ENCODE peak calls at places on chromosome 7, in eight cellular contexts. H, M, V, W, L, I, P and R are unnamed samples.

GRCh38 chr7:23346316-23346715 is 47.2 kb downstream of the MALSU1 start:
- DNase-seq in H (no peak), M (no peak), V (no peak), W (no peak), L (no peak), I (no peak), P (no peak), R (no peak)

GRCh38 chr7:38482521-38482920 is 148.7 kb downstream of the AMPH start:
- DNase-seq in H (no peak), M (no peak), V (no peak), W (no peak), L (no peak), I (no peak), P (no peak), R (no peak)

GRCh38 chr7:29565186-29565540 is 1.5 kb downstream of the PRR15 start:
- DNase-seq in H (no peak), M (no peak), V (no peak), W (no peak), L (no peak), I (no peak), P (no peak), R (no peak)

GRCh38 chr7:80429186-80429585 is 82.7 kb downstream of the GNAT3 start:
- DNase-seq in H (no peak), M (no peak), V (no peak), W (no peak), L (no peak), I (no peak), P (no peak), R (no peak)

GRCh38 chr7:149261321-149261828 is 621 bp upstream of the ZNF783 start:
- DNase-seq in H (peak), M (no peak), V (peak), W (no peak), L (peak), I (peak), P (no peak), R (no peak)

GRCh38 chr7:149284343-149284742 is 22.3 kb downstream of the ZNF783 start:
- DNase-seq in H (no peak), M (no peak), V (no peak), W (no peak), L (no peak), I (no peak), P (no peak), R (no peak)

GRCh38 chr7:100900978-100901377 is 5.3 kb upstream of the ACHE start:
- DNase-seq in H (no peak), M (no peak), V (no peak), W (no peak), L (no peak), I (no peak), P (no peak), R (no peak)

GRCh38 chr7:132207211-132207610 is 369.1 kb downstream of the PLXNA4 start:
- DNase-seq in H (no peak), M (no peak), V (no peak), W (no peak), L (no peak), I (no peak), P (no peak), R (no peak)

GRCh38 chr7:79893991-79894390 is 240.6 kb upstream of the GNAI1 start:
- DNase-seq in H (no peak), M (no peak), V (no peak), W (no peak), L (peak), I (no peak), P (no peak), R (no peak)

GRCh38 chr7:2734761-2735571 is 47.0 kb downstream of the AMZ1 start:
- DNase-seq in H (no peak), M (no peak), V (no peak), W (no peak), L (no peak), I (no peak), P (no peak), R (no peak)

GRCh38 chr7:99393363-99394187 is 14.8 kb downstream of the PDAP1 start:
- DNase-seq in H (peak), M (no peak), V (no peak), W (no peak), L (no peak), I (no peak), P (peak), R (no peak)

GRCh38 chr7:28688651-28689050 is 269.5 kb downstream of the TRIL start:
- DNase-seq in H (no peak), M (no peak), V (no peak), W (no peak), L (peak), I (peak), P (no peak), R (peak)

DNA sequence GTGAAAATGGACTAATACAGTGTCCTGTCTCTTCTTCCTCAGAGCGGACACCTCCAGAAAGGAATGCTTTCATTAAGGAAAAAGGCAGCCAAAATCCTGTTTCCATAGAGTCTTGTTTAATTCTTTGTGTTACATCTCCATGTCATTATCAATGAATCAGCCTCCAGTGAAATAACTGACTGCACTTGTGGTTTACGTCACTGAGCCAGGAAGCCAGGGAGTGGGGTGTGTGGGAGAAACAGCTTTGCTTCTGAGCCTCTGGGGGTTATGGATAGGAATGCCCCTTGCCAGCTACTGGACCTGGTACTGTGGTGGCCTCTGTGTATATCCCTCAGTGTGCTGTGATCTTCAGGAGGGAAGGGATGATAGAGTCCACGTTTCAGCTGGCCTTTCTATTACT is 416.8 kb downstream of the GALNT17 start:
- DNase-seq in H (no peak), M (no peak), V (no peak), W (no peak), L (no peak), I (peak), P (no peak), R (no peak)
- TF ChIP-seq CTCF in H (no peak), M (no peak), V (no peak), W (no peak), L (no peak), I (no peak), P (no peak), R (no peak)

GRCh38 chr7:9264395-9264794 is 831.0 kb downstream of the NXPH1 start:
- DNase-seq in H (no peak), M (no peak), V (no peak), W (no peak), L (no peak), I (no peak), P (peak), R (no peak)
- TF ChIP-seq CTCF in H (peak), M (no peak), V (no peak), W (no peak), L (no peak), I (no peak), P (peak), R (no peak)

DNA sequence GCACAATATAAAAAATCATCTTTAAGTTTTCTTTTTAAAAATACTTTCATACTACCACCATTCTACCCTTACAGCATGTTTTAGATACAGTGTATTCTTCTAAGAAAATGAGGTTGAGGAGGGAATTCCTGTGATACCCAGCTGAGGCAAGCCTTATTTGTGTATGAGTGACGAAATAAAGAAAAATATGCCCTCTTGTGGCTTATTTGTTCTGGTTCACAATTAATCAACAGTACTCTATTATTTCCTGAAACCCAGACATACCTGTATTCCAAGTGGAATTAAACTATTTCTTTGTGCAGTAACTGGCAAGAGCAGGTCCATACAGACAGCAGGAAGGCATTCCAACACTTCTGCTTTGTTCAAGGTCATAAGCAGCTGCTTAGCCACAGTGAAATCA is 4.5 kb upstream of the SEMA3D start:
- DNase-seq in H (peak), M (no peak), V (peak), W (no peak), L (peak), I (peak), P (no peak), R (no peak)
- TF ChIP-seq CTCF in H (peak), M (no peak), V (peak), W (peak), L (peak), I (peak), P (peak), R (peak)

GRCh38 chr7:369476-369980 is 79.6 kb downstream of the FOXL3 start:
- DNase-seq in H (no peak), M (no peak), V (no peak), W (no peak), L (no peak), I (no peak), P (peak), R (no peak)

GRCh38 chr7:368651-369475 is 78.9 kb downstream of the FOXL3 start:
- DNase-seq in H (no peak), M (no peak), V (no peak), W (no peak), L (no peak), I (no peak), P (peak), R (no peak)

GRCh38 chr7:370775-371118 is 80.8 kb downstream of the FOXL3 start:
- DNase-seq in H (no peak), M (no peak), V (no peak), W (no peak), L (no peak), I (no peak), P (peak), R (no peak)

GRCh38 chr7:371119-371778 is 81.3 kb downstream of the FOXL3 start:
- DNase-seq in H (peak), M (peak), V (peak), W (no peak), L (no peak), I (no peak), P (peak), R (no peak)

DNA sequence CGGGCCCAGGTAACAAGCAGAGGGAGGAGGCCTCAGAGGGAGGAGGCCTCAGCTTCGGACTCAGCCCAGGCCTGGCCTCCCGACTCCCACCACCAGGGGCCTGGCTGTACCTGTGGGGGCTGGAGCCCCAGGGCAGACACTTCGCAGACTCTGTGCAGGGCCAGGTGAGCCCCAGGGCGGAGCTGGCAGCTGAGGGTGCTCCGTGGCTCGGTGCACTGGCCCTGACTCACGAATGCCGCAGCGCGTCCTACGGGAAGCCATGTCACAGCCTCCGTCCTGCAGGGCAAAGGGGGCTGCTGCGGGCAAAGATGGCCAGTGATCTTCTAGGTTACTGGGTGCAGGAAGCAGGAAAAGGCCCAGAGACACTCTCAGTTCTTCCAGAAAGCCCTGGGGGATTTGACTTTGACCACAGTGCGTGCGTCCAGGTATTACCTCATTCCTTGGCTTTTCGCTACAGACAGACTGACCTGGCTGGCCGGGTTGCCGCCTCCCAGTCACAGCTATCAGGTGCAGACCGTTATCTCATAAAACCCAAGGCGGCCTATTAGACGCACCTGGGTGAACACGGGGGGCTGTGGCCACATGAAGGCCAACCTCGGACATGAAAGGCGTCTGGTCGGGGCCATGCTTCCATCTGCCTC is 80.1 kb downstream of the FOXL3 start:
- DNase-seq in H (peak), M (no peak), V (no peak), W (no peak), L (no peak), I (no peak), P (peak), R (no peak)
- TF ChIP-seq CTCF in H (no peak), M (no peak), V (no peak), W (no peak), L (no peak), I (no peak), P (no peak), R (no peak)

GRCh38 chr7:151081170-151082101 is 827 bp upstream of the FASTK start:
- DNase-seq in H (peak), M (no peak), V (peak), W (no peak), L (peak), I (no peak), P (peak), R (no peak)

GRCh38 chr7:151085329-151085690 is 965 bp upstream of the AGAP3 start:
- DNase-seq in H (no peak), M (no peak), V (no peak), W (no peak), L (peak), I (no peak), P (no peak), R (no peak)

GRCh38 chr7:151082151-151083070 is 882 bp downstream of the TMUB1 start:
- DNase-seq in H (no peak), M (no peak), V (no peak), W (no peak), L (no peak), I (no peak), P (no peak), R (no peak)

GRCh38 chr7:151083824-151084160 is 499 bp upstream of the TMUB1 start:
- DNase-seq in H (no peak), M (no peak), V (no peak), W (no peak), L (no peak), I (no peak), P (no peak), R (no peak)

GRCh38 chr7:151083071-151083823 is at the start of gene TMUB1:
- DNase-seq in H (peak), M (no peak), V (peak), W (no peak), L (peak), I (no peak), P (peak), R (no peak)
- TF ChIP-seq CTCF in H (no peak), M (no peak), V (no peak), W (no peak), L (no peak), I (no peak), P (no peak), R (no peak)

GRCh38 chr7:17991866-17992648 is 35.6 kb downstream of the PRPS1L1 start:
- DNase-seq in H (no peak), M (no peak), V (no peak), W (no peak), L (no peak), I (no peak), P (peak), R (no peak)
- TF ChIP-seq CTCF in H (peak), M (no peak), V (no peak), W (peak), L (peak), I (no peak), P (peak), R (no peak)